ENCODE peak calls at places on chromosomes 7 and 10, in seven cellular contexts. One of them, this sample, is unnamed.

GRCh38 chr10:46236941-46237681 is 49.7 kb upstream of the ANTXRL start:
- DNase-seq in ascending aorta: no peak
- DNase-seq in osteoblast: no peak
- DNase-seq in hepatocyte: no peak
- DNase-seq in astrocyte: no peak
- DNase-seq in heart left ventricle: no peak
- DNase-seq in CD8-positive, alpha-beta T cell: no peak
- DNase-seq in this sample: no peak

GRCh38 chr7:34451923-34452322 is 206.1 kb upstream of the NPSR1 start:
- DNase-seq in ascending aorta: no peak
- DNase-seq in astrocyte: peak; percentile 83
- DNase-seq in CD8-positive, alpha-beta T cell: no peak
- DNase-seq in hepatocyte: peak; percentile 33
- DNase-seq in osteoblast: no peak
- DNase-seq in heart left ventricle: no peak
- DNase-seq in this sample: no peak

GRCh38 chr10:68561804-68562649 is 1.9 kb downstream of the TET1 start:
- DNase-seq in ascending aorta: no peak
- DNase-seq in heart left ventricle: no peak
- DNase-seq in CD8-positive, alpha-beta T cell: no peak
- DNase-seq in hepatocyte: peak; percentile 54
- DNase-seq in astrocyte: no peak
- DNase-seq in osteoblast: peak; percentile 56
- DNase-seq in this sample: no peak

GRCh38 chr7:100130608-100131453 is 4.1 kb downstream of the MBLAC1 start:
- DNase-seq in heart left ventricle: peak; percentile 74
- DNase-seq in astrocyte: no peak
- DNase-seq in hepatocyte: peak; percentile 87
- DNase-seq in ascending aorta: no peak
- DNase-seq in CD8-positive, alpha-beta T cell: peak; percentile 85
- DNase-seq in osteoblast: peak; percentile 93
- DNase-seq in this sample: no peak

GRCh38 chr10:100660945-100661344 is 84.4 kb upstream of the PAX2 start:
- DNase-seq in ascending aorta: no peak
- DNase-seq in osteoblast: peak; percentile 77
- DNase-seq in heart left ventricle: no peak
- DNase-seq in CD8-positive, alpha-beta T cell: no peak
- DNase-seq in hepatocyte: no peak
- DNase-seq in astrocyte: no peak
- DNase-seq in this sample: no peak

GRCh38 chr7:41003031-41003925 is 699.6 kb downstream of the INHBA start:
- DNase-seq in heart left ventricle: no peak
- DNase-seq in osteoblast: peak; percentile 49
- DNase-seq in CD8-positive, alpha-beta T cell: no peak
- DNase-seq in ascending aorta: no peak
- DNase-seq in hepatocyte: peak; percentile 34
- DNase-seq in astrocyte: no peak
- DNase-seq in this sample: no peak

GRCh38 chr10:110426294-110427153 is 71.2 kb upstream of the DUSP5 start:
- DNase-seq in astrocyte: peak; percentile 89
- DNase-seq in osteoblast: peak; percentile 92
- DNase-seq in hepatocyte: no peak
- DNase-seq in CD8-positive, alpha-beta T cell: no peak
- DNase-seq in ascending aorta: no peak
- DNase-seq in heart left ventricle: peak; percentile 39
- DNase-seq in this sample: no peak

GRCh38 chr7:54037873-54038272 is 504.3 kb upstream of the VSTM2A start:
- DNase-seq in osteoblast: no peak
- DNase-seq in astrocyte: no peak
- DNase-seq in CD8-positive, alpha-beta T cell: no peak
- DNase-seq in hepatocyte: no peak
- DNase-seq in heart left ventricle: no peak
- DNase-seq in ascending aorta: no peak
- DNase-seq in this sample: no peak

GRCh38 chr10:100803908-100804307 is 58.5 kb downstream of the PAX2 start:
- DNase-seq in CD8-positive, alpha-beta T cell: no peak
- DNase-seq in astrocyte: no peak
- DNase-seq in heart left ventricle: no peak
- DNase-seq in hepatocyte: no peak
- DNase-seq in osteoblast: no peak
- DNase-seq in ascending aorta: no peak
- DNase-seq in this sample: no peak

GRCh38 chr7:39741942-39742623 is 118.7 kb downstream of the RALA start:
- DNase-seq in osteoblast: no peak
- DNase-seq in astrocyte: peak; percentile 26
- DNase-seq in heart left ventricle: no peak
- DNase-seq in CD8-positive, alpha-beta T cell: peak; percentile 16
- DNase-seq in ascending aorta: no peak
- DNase-seq in hepatocyte: peak; percentile 58
- DNase-seq in this sample: no peak

GRCh38 chr10:23344251-23344841 is at the start of gene C10orf67:
- DNase-seq in CD8-positive, alpha-beta T cell: no peak
- DNase-seq in heart left ventricle: peak; percentile 38
- DNase-seq in osteoblast: peak; percentile 69
- DNase-seq in ascending aorta: no peak
- DNase-seq in astrocyte: peak; percentile 58
- DNase-seq in hepatocyte: peak; percentile 60
- DNase-seq in this sample: no peak

GRCh38 chr10:101816913-101817541 is 1.2 kb downstream of the OGA start:
- DNase-seq in astrocyte: no peak
- DNase-seq in ascending aorta: no peak
- DNase-seq in hepatocyte: no peak
- DNase-seq in CD8-positive, alpha-beta T cell: no peak
- DNase-seq in osteoblast: peak; percentile 72
- DNase-seq in heart left ventricle: no peak
- DNase-seq in this sample: no peak

GRCh38 chr10:82969405-82969804 is 1094.4 kb downstream of the NRG3 start:
- DNase-seq in astrocyte: no peak
- DNase-seq in ascending aorta: no peak
- DNase-seq in osteoblast: peak; percentile 45
- DNase-seq in hepatocyte: peak; percentile 17
- DNase-seq in CD8-positive, alpha-beta T cell: no peak
- DNase-seq in heart left ventricle: no peak
- DNase-seq in this sample: no peak

GRCh38 chr10:88850712-88851111 is 932 bp downstream of the ANKRD22 start:
- DNase-seq in CD8-positive, alpha-beta T cell: no peak
- DNase-seq in ascending aorta: no peak
- DNase-seq in heart left ventricle: no peak
- DNase-seq in hepatocyte: no peak
- DNase-seq in osteoblast: no peak
- DNase-seq in astrocyte: no peak
- DNase-seq in this sample: no peak

DNA sequence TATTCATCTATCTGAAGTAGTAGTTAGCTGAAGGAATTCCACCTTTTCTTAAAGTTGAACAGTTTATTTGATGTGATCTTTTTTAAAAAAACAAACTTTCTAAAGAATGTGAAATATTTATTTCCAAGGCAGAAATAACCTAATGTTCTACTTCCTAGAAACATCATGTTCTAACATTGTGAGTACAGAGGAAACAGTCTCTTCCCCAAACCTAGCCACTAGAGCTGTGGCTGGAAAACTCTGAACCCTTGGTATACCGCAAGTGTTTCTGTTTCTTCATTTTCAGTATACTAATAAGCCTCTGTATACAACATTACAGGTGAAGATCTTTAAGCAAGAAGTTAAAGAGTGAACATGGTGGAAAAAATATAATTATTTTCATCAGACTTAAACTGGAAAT is 35.1 kb downstream of the NOC3L start:
- DNase-seq in hepatocyte: no peak
- DNase-seq in ascending aorta: no peak
- DNase-seq in heart left ventricle: no peak
- DNase-seq in astrocyte: no peak
- DNase-seq in CD8-positive, alpha-beta T cell: no peak
- DNase-seq in osteoblast: no peak
- DNase-seq in this sample: no peak
- H3K36me3 ChIP-seq in hepatocyte: no peaks in the 10 kb centered on the region
- H3K36me3 ChIP-seq in ascending aorta: peaks cover 12% of the 10 kb centered on the region
- H3K36me3 ChIP-seq in heart left ventricle: peaks cover 61% of the 10 kb centered on the region
- H3K36me3 ChIP-seq in astrocyte: peaks cover 50% of the 10 kb centered on the region
- H3K36me3 ChIP-seq in CD8-positive, alpha-beta T cell: peaks cover 18% of the 10 kb centered on the region
- H3K36me3 ChIP-seq in osteoblast: peaks cover 38% of the 10 kb centered on the region
- H3K36me3 ChIP-seq in this sample: no peaks in the 10 kb centered on the region

GRCh38 chr10:78914502-78915330 is 154.1 kb upstream of the ZMIZ1 start:
- DNase-seq in CD8-positive, alpha-beta T cell: no peak
- DNase-seq in heart left ventricle: no peak
- DNase-seq in osteoblast: no peak
- DNase-seq in ascending aorta: no peak
- DNase-seq in hepatocyte: no peak
- DNase-seq in astrocyte: peak; percentile 64
- DNase-seq in this sample: no peak

GRCh38 chr10:78913219-78914059 is 155.3 kb upstream of the ZMIZ1 start:
- DNase-seq in heart left ventricle: no peak
- DNase-seq in CD8-positive, alpha-beta T cell: no peak
- DNase-seq in osteoblast: no peak
- DNase-seq in astrocyte: no peak
- DNase-seq in ascending aorta: no peak
- DNase-seq in hepatocyte: no peak
- DNase-seq in this sample: no peak

GRCh38 chr10:78912361-78913218 is 156.2 kb upstream of the ZMIZ1 start:
- DNase-seq in ascending aorta: no peak
- DNase-seq in heart left ventricle: no peak
- DNase-seq in CD8-positive, alpha-beta T cell: no peak
- DNase-seq in osteoblast: no peak
- DNase-seq in astrocyte: no peak
- DNase-seq in hepatocyte: no peak
- DNase-seq in this sample: no peak

GRCh38 chr10:78915331-78915626 is 153.5 kb upstream of the ZMIZ1 start:
- DNase-seq in heart left ventricle: no peak
- DNase-seq in ascending aorta: no peak
- DNase-seq in osteoblast: no peak
- DNase-seq in astrocyte: no peak
- DNase-seq in hepatocyte: no peak
- DNase-seq in CD8-positive, alpha-beta T cell: no peak
- DNase-seq in this sample: no peak

DNA sequence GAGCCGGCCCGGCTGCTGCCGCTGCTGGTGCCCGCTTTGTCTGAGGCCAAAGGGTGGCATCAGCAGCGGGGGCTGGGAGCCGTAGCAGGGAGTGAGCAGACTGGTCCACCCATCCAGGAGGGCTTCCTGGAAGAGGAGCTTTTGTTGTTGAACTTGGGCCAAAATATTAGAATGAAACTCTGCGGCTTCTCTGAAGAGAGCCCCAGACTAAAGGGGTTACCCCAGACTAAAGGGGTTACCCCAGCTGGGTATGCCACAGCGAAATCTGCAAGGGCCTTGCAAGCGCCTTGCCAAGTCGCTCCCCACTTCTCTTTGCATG is 154.7 kb upstream of the ZMIZ1 start:
- DNase-seq in CD8-positive, alpha-beta T cell: no peak
- DNase-seq in hepatocyte: no peak
- DNase-seq in heart left ventricle: no peak
- DNase-seq in astrocyte: no peak
- DNase-seq in osteoblast: no peak
- DNase-seq in ascending aorta: no peak
- DNase-seq in this sample: no peak
- H3K4me3 ChIP-seq in CD8-positive, alpha-beta T cell: no peak overlapping the region
- H3K4me3 ChIP-seq in hepatocyte: no peak overlapping the region
- H3K4me3 ChIP-seq in heart left ventricle: no peak overlapping the region
- H3K4me3 ChIP-seq in astrocyte: no peak overlapping the region
- H3K4me3 ChIP-seq in osteoblast: no peak overlapping the region
- H3K4me3 ChIP-seq in ascending aorta: no peak overlapping the region
- H3K4me3 ChIP-seq in this sample: no peak overlapping the region

DNA sequence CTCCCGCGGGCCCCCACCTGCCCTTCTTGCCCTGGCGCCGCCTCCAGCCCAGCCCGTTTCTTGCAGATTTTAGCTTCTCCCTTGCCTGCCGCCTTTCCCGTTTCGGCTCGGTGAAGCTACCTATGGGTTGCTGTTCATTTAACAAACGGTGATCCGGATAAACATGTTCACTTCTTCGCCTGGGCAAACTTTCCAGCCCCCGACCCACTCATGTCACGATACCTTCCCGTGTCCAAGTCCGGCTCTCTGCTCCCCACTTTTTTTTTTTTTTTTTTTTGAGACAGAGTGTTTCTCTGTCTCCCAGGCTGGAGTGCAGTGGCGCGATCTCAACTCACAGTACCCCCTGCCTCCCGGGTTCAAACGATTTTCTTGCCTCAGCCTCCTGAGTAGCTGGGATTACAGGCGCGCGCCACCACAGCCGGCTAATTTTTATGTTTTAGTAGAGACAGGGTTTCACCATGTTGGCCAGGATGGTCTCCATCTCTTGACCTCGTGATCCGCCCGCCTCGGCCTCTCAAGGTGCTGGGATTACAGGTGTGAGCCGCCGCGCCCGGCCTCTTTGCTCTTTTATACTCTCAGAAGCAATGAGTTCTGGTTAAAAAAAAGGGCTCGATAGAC is 959 bp upstream of the ZNF438 start:
- DNase-seq in hepatocyte: no peak
- DNase-seq in CD8-positive, alpha-beta T cell: no peak
- DNase-seq in heart left ventricle: no peak
- DNase-seq in astrocyte: no peak
- DNase-seq in ascending aorta: no peak
- DNase-seq in osteoblast: no peak
- DNase-seq in this sample: no peak
- TF ChIP-seq CTCF in hepatocyte: no peak
- TF ChIP-seq CTCF in CD8-positive, alpha-beta T cell: no peak
- TF ChIP-seq CTCF in heart left ventricle: no peak
- TF ChIP-seq CTCF in astrocyte: no peak
- TF ChIP-seq CTCF in ascending aorta: no peak
- TF ChIP-seq CTCF in osteoblast: no peak
- TF ChIP-seq CTCF in this sample: no peak

GRCh38 chr10:78000206-78000605 is 29.1 kb downstream of the POLR3A start:
- DNase-seq in ascending aorta: no peak
- DNase-seq in hepatocyte: no peak
- DNase-seq in astrocyte: no peak
- DNase-seq in osteoblast: no peak
- DNase-seq in heart left ventricle: no peak
- DNase-seq in CD8-positive, alpha-beta T cell: no peak
- DNase-seq in this sample: no peak
- H3K36me3 ChIP-seq in ascending aorta: peaks cover 64% of the 10 kb centered on the region
- H3K36me3 ChIP-seq in hepatocyte: peaks cover 3% of the 10 kb centered on the region
- H3K36me3 ChIP-seq in astrocyte: peaks cover 52% of the 10 kb centered on the region
- H3K36me3 ChIP-seq in osteoblast: peaks cover 62% of the 10 kb centered on the region
- H3K36me3 ChIP-seq in heart left ventricle: peaks cover 70% of the 10 kb centered on the region
- H3K36me3 ChIP-seq in CD8-positive, alpha-beta T cell: peaks cover 35% of the 10 kb centered on the region
- H3K36me3 ChIP-seq in this sample: no peaks in the 10 kb centered on the region